ENCODE peak calls at places on chromosomes 5 and 9, in eight cellular contexts. S is lower leg skin, E is uterus, R is fibroblast of mammary gland, K is A549, U is psoas muscle, P is cardiac muscle cell, M is BJ. V is an unnamed sample.

GRCh38 chr9:119154527-119154926 is 214.7 kb downstream of the BRINP1 start:
- DNase-seq in S (no peak), E (no peak), R (no peak), K (no peak), U (no peak), P (no peak), M (no peak), V (no peak)

GRCh38 chr9:34123682-34124081 is 2.8 kb downstream of the DCAF12 start:
- DNase-seq in S (peak; percentile 51), E (no peak), R (no peak), K (no peak), U (no peak), P (no peak), M (no peak), V (no peak)

GRCh38 chr9:15501179-15501578 is 9.6 kb downstream of the PSIP1 start:
- DNase-seq in S (no peak), E (no peak), R (peak; percentile 2), K (no peak), U (no peak), P (no peak), M (no peak), V (no peak)

GRCh38 chr5:1437452-1437851 is 7.8 kb downstream of the SLC6A3 start:
- DNase-seq in S (no peak), E (no peak), R (peak; percentile 51), K (peak; percentile 65), U (no peak), P (peak; percentile 56), M (no peak), V (no peak)

GRCh38 chr5:116482394-116482793 is 92.2 kb downstream of the SEMA6A start:
- DNase-seq in S (no peak), E (no peak), R (peak; percentile 69), K (no peak), U (no peak), P (peak; percentile 52), M (no peak), V (no peak)

GRCh38 chr5:142360607-142361120 is 35.8 kb upstream of the SPRY4 start:
- DNase-seq in S (no peak), E (no peak), R (peak; percentile 80), K (peak; percentile 58), U (no peak), P (peak; percentile 57), M (no peak), V (peak; percentile 25)

GRCh38 chr9:33236571-33236970 is 3.4 kb upstream of the SPINK4 start:
- DNase-seq in S (no peak), E (no peak), R (peak; percentile 65), K (no peak), U (no peak), P (no peak), M (no peak), V (no peak)

GRCh38 chr5:3394046-3394597 is 201.5 kb upstream of the IRX1 start:
- DNase-seq in S (no peak), E (no peak), R (no peak), K (no peak), U (no peak), P (no peak), M (no peak), V (no peak)

GRCh38 chr9:126665696-126666035 is 51.9 kb downstream of the LMX1B start:
- DNase-seq in S (no peak), E (no peak), R (no peak), K (no peak), U (no peak), P (no peak), M (no peak), V (no peak)

GRCh38 chr5:140566665-140567064 is 2.0 kb downstream of the SLC35A4 start:
- DNase-seq in S (no peak), E (no peak), R (no peak), K (no peak), U (no peak), P (no peak), M (no peak), V (no peak)

GRCh38 chr9:132670816-132671371 is 630 bp downstream of the GTF3C4 start:
- DNase-seq in S (peak; percentile 20), E (peak; percentile 17), R (peak; percentile 26), K (peak; percentile 38), U (peak; percentile 23), P (peak; percentile 33), M (no peak), V (no peak)

GRCh38 chr5:137465930-137466329 is 33.2 kb downstream of the SPOCK1 start:
- DNase-seq in S (no peak), E (no peak), R (no peak), K (no peak), U (no peak), P (no peak), M (no peak), V (no peak)

GRCh38 chr5:137462816-137463520 is 36.2 kb downstream of the SPOCK1 start:
- DNase-seq in S (no peak), E (no peak), R (peak; percentile 18), K (no peak), U (no peak), P (no peak), M (no peak), V (no peak)

GRCh38 chr5:137466888-137467287 is 32.2 kb downstream of the SPOCK1 start:
- DNase-seq in S (no peak), E (no peak), R (peak; percentile 69), K (no peak), U (peak; percentile 31), P (peak; percentile 40), M (no peak), V (no peak)

DNA sequence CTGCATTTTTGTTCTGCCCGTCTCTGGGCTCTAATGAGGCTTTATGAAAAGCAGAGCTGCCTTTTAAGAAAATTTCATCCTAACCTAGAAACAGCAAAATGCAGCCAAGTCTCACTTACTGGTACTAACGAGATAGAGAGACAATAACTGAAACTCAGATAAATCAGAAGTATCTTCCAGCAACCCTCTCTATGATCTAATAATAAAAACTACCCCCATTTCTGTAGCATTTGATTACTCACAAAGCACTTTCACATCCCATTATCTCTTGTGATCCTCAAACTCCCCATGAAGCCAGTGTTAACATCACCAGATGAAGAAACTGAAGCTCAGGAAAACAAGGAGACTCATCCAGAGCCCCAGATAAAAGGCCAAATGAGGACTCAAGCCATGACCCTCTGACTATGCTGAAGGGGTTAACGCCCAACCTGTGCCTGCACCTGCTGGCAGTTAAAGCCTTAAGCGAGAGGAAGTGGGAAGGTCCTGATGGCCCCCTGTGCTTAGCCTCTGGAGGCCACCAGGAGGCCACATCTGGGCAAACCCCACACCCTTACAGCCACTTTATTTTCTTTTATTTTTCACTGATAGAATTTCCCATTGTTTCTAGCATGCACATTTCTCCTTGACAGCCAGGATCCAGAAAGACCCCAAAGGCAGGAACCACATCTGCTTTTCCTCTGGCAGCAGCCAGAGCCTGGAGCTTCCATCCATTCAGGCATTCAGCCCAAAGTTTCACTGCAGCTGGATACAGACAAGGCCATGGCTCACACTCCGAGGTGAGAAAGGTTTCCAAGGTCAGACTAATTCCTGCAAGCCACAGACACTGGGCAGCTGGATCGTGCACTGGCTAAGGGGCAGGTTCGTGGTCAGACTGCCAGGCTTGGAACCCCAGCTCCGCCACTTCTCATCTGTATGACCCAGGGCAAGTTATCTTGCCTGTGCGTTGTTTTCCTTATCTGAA is 37.2 kb downstream of the SPOCK1 start:
- DNase-seq in S (no peak), E (no peak), R (no peak), K (no peak), U (no peak), P (no peak), M (no peak), V (no peak)
- TF ChIP-seq CTCF in S (no peak), E (no peak), R (peak; percentile 29), K (no peak), U (no peak), P (peak; percentile 9), M (no peak), V (peak; percentile 34)

DNA sequence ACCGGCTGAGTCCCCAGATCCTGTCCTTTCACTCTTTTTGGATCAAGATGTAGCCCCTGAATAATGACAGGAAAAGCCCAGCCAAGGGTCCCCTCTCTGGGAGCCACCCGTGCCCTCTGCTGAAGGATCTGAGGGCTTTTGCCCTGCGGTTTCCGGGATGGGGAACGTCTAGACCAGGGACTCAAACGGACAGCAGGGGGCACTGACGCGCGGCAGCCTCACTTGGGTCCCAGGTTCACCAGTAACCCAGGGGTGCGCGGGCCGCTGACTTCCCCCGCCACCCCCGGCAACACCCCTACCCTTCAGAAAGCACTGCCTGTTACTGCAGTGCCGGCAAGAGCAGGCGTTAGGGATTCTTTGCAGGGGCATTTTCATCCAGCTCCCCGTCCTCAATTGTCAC is 98.7 kb upstream of the FCN2 start:
- DNase-seq in S (no peak), E (no peak), R (no peak), K (no peak), U (no peak), P (no peak), M (no peak), V (no peak)
- H3K4me3 ChIP-seq in S (no peak overlapping the region), E (no peak overlapping the region), R (no peak overlapping the region), K (no peak overlapping the region), U (no peak overlapping the region), P (no peak overlapping the region), M (no peak overlapping the region), V (no peak overlapping the region)

GRCh38 chr9:75198436-75198835 is 110.1 kb downstream of the OSTF1 start:
- DNase-seq in S (no peak), E (no peak), R (no peak), K (no peak), U (no peak), P (no peak), M (no peak), V (no peak)
- TF ChIP-seq CTCF in S (no peak), E (no peak), R (no peak), K (no peak), U (no peak), P (no peak), M (peak; percentile 13), V (peak; percentile 15)

DNA sequence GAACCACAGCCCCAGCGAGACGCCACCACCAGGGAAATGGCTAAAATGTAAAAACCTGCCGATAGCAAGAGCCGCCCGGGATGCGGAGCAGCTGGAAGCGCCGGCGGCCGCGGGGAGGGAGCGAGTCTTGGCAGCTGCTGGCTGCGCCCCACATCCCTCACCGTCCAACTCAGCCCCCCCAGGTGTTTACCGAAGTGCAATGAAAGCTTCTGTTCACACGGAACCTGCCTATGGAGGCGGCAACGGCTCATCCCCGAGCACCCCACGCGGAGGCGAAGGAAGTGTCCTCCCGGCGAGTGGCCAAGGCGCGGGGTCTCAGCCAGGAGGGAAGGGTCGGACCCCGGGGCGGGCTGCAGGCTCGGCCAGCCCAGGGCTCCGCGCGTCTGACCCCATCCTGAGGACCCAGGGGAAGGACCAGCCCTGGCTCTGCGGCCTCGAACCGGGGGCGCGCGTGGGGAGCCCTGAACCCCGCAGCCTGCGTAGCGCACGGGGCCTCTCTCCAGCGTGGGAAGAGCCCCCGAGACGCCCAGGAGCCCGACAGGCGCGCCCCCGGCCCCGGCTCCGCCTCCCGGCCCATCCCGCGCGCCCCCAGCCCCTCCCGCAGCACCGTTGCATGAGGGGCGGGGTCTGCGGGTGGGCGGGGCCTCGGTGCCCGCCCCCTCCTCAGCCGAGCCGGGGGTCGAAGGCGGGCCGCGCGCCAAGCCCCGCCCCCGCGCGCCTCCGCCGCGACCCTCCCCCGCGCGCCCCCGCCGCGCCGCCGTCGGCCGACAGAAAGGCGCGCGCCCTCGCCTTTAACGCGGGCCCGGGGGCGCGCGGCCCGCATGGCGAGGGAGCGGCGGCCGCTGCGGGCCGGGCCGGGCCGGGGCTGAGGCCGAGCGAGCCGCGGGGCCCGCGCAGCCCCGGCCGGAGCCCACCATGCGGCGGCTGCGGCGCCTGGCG is at the start of gene DIPK1B:
- DNase-seq in S (no peak), E (no peak), R (no peak), K (no peak), U (no peak), P (no peak), M (no peak), V (no peak)
- H3K4me3 ChIP-seq in S (no peak within 1 kb of the TSS), E (peak within 1 kb of the TSS; percentile 36), R (no peak within 1 kb of the TSS), K (peak within 1 kb of the TSS; percentile 66), U (peak within 1 kb of the TSS; percentile 55), P (peak within 1 kb of the TSS; percentile 88), M (no peak within 1 kb of the TSS), V (peak within 1 kb of the TSS; percentile 40)